ENCODE peak calls at places on chromosomes 16 and 17, in four cellular contexts. Z is stomach, R is body of pancreas, J is RWPE2. Y is an unnamed sample.

GRCh38 chr17:343211-343610 is 9.4 kb downstream of the RPH3AL start:
- DNase-seq in J (no peak), Z (no peak), R (no peak), Y (no peak)

GRCh38 chr17:32529604-32530003 is 42.8 kb downstream of the CDK5R1 start:
- DNase-seq in Z (no peak), R (no peak), J (no peak), Y (no peak)

GRCh38 chr16:78783570-78784079 is 684.2 kb downstream of the WWOX start:
- DNase-seq in R (no peak), Z (no peak), J (no peak), Y (no peak)

GRCh38 chr16:71230122-71230845 is at the start of gene HYDIN:
- DNase-seq in R (peak; percentile 85), Z (no peak), J (peak; percentile 82), Y (peak; percentile 30)

GRCh38 chr16:3060339-3061127 is 4.9 kb upstream of the IL32 start:
- DNase-seq in Z (no peak), R (no peak), J (no peak), Y (no peak)

GRCh38 chr17:42133461-42134041 is 10.9 kb downstream of the HSPB9 start:
- DNase-seq in R (peak; percentile 49), J (no peak), Z (no peak), Y (peak; percentile 59)

GRCh38 chr16:85989376-85989775 is 90.4 kb downstream of the IRF8 start:
- DNase-seq in J (no peak), Z (no peak), R (no peak), Y (no peak)

GRCh38 chr17:67629963-67630320 is 87.8 kb upstream of the NOL11 start:
- DNase-seq in J (no peak), R (no peak), Z (no peak), Y (no peak)

GRCh38 chr17:32849879-32850278 is 27.0 kb downstream of the MYO1D start:
- DNase-seq in R (no peak), J (no peak), Z (no peak), Y (no peak)

GRCh38 chr17:80959330-80960036 is 32.2 kb upstream of the CHMP6 start:
- DNase-seq in J (no peak), Z (no peak), R (no peak), Y (peak; percentile 77)

GRCh38 chr16:2532494-2533141 is 1.4 kb upstream of the CEMP1 start:
- DNase-seq in R (peak; percentile 85), Z (peak; percentile 88), J (peak; percentile 89), Y (peak; percentile 92)

GRCh38 chr16:88941933-88942909 is 34.8 kb downstream of the CBFA2T3 start:
- DNase-seq in J (no peak), R (peak; percentile 50), Z (peak; percentile 63), Y (peak; percentile 60)

GRCh38 chr16:86355114-86355513 is 155.2 kb upstream of the FOXF1 start:
- DNase-seq in Z (no peak), R (no peak), J (no peak), Y (no peak)

GRCh38 chr16:58236231-58236690 is 38.4 kb upstream of the CSNK2A2 start:
- DNase-seq in Z (peak; percentile 71), R (peak; percentile 73), J (peak; percentile 80), Y (peak; percentile 88)

GRCh38 chr17:8922451-8922850 is 43.1 kb downstream of the PIK3R5 start:
- DNase-seq in Z (no peak), J (no peak), R (no peak), Y (no peak)

GRCh38 chr17:19641687-19642372 is 6.7 kb upstream of the ALDH3A2 start:
- DNase-seq in J (no peak), Z (no peak), R (no peak), Y (no peak)

GRCh38 chr17:57389474-57389873 is 133.2 kb downstream of the MSI2 start:
- DNase-seq in J (no peak), Z (no peak), R (no peak), Y (no peak)

GRCh38 chr17:59378621-59379194 is 47.3 kb downstream of the YPEL2 start:
- DNase-seq in Z (no peak), J (no peak), R (no peak), Y (peak; percentile 47)

GRCh38 chr16:49345829-49346228 is 27.8 kb upstream of the C16orf78 start:
- DNase-seq in J (no peak), R (no peak), Z (no peak), Y (no peak)

GRCh38 chr16:13402601-13403000 is 501.2 kb downstream of the SHISA9 start:
- DNase-seq in J (no peak), Z (no peak), R (no peak), Y (no peak)

GRCh38 chr17:63974594-63975192 is 2.0 kb upstream of the SCN4A start:
- DNase-seq in R (no peak), J (no peak), Z (no peak), Y (no peak)

GRCh38 chr17:39634384-39634871 is 2.5 kb upstream of the STARD3 start:
- DNase-seq in R (no peak), Z (no peak), J (no peak), Y (no peak)

GRCh38 chr17:44900894-44901293 is 1.6 kb upstream of the EFTUD2 start:
- DNase-seq in J (no peak), Z (no peak), R (no peak), Y (no peak)

GRCh38 chr16:85187002-85187401 is 74.7 kb upstream of the CIBAR2 start:
- DNase-seq in J (no peak), R (no peak), Z (no peak), Y (no peak)

GRCh38 chr16:27204232-27204915 is 1.0 kb downstream of the KDM8 start:
- DNase-seq in J (no peak), R (no peak), Z (no peak), Y (no peak)

GRCh38 chr16:23302045-23302956 is at the start of gene SCNN1B:
- DNase-seq in R (no peak), J (no peak), Z (peak; percentile 64), Y (peak; percentile 84)

GRCh38 chr17:44970136-44970737 is 2.1 kb upstream of the C1QL1 start:
- DNase-seq in R (no peak), J (no peak), Z (no peak), Y (no peak)

GRCh38 chr16:53456625-53457024 is 22.4 kb downstream of the RBL2 start:
- DNase-seq in R (no peak), Z (no peak), J (no peak), Y (no peak)

GRCh38 chr17:29390856-29391631 is 881 bp downstream of the TAOK1 start:
- DNase-seq in J (no peak), Z (no peak), R (peak; percentile 17), Y (peak; percentile 59)

GRCh38 chr17:80829166-80829813 is 162.4 kb upstream of the CHMP6 start:
- DNase-seq in R (no peak), Z (no peak), J (peak; percentile 56), Y (no peak)

GRCh38 chr17:36848008-36848902 is 89.0 kb upstream of the LHX1 start:
- DNase-seq in J (no peak), R (no peak), Z (no peak), Y (no peak)

GRCh38 chr17:2466936-2467335 is 44.8 kb downstream of the METTL16 start:
- DNase-seq in Z (no peak), R (no peak), J (no peak), Y (no peak)

GRCh38 chr16:3113765-3114479 is 1.5 kb downstream of the ZNF205 start:
- DNase-seq in R (no peak), J (no peak), Z (no peak), Y (no peak)

GRCh38 chr17:10618202-10618635 is 38.9 kb downstream of the MYH3 start:
- DNase-seq in J (no peak), R (peak; percentile 60), Z (peak; percentile 65), Y (peak; percentile 74)

GRCh38 chr16:55734665-55735064 is 78.9 kb downstream of the SLC6A2 start:
- DNase-seq in J (no peak), Z (no peak), R (no peak), Y (no peak)

GRCh38 chr17:73595068-73595865 is 49.0 kb downstream of the SDK2 start:
- DNase-seq in J (no peak), Z (peak; percentile 31), R (no peak), Y (peak; percentile 69)

GRCh38 chr16:81702506-81702905 is 76.6 kb upstream of the PLCG2 start:
- DNase-seq in J (no peak), Z (no peak), R (no peak), Y (no peak)
- H3K36me3 ChIP-seq in J (peaks cover 86% of the 10 kb centered on the region), Z (peaks cover 95% of the 10 kb centered on the region), R (no peaks in the 10 kb centered on the region), Y (no peaks in the 10 kb centered on the region)

GRCh38 chr16:30665155-30665829 is 7.1 kb downstream of the FBRS start:
- DNase-seq in R (no peak), J (no peak), Z (no peak), Y (no peak)

GRCh38 chr16:30664616-30665109 is 6.4 kb downstream of the FBRS start:
- DNase-seq in R (no peak), Z (no peak), J (no peak), Y (no peak)

GRCh38 chr16:30666681-30667080 is 8.4 kb downstream of the FBRS start:
- DNase-seq in J (no peak), Z (no peak), R (no peak), Y (no peak)

GRCh38 chr16:30667361-30667905 is 9.2 kb downstream of the FBRS start:
- DNase-seq in J (no peak), R (no peak), Z (no peak), Y (no peak)

DNA sequence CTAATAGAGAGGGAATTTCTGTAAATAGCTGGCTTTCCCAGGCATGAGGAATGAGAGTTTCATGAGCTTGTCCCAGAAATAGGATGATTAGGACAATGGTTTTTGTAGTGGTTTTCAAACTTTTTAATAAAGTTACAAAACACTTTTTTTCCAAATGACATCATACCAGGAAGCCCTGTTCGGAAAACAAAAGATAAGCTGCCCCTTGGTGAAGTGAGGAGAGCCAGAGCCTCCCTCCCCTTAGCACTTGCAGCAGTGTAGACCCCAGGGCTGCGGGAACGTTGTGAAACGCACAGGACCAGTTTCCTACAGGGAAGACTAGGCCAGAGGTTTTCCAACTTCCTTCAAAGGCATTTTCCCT is 7.6 kb downstream of the FBRS start:
- DNase-seq in Z (no peak), J (no peak), R (no peak), Y (no peak)
- H3K36me3 ChIP-seq in Z (peaks cover 100% of the 10 kb centered on the region), J (peaks cover 78% of the 10 kb centered on the region), R (peaks cover 28% of the 10 kb centered on the region), Y (peaks cover 3% of the 10 kb centered on the region)

GRCh38 chr17:82269138-82269881 is 4.2 kb downstream of the CSNK1D start:
- DNase-seq in J (no peak), R (no peak), Z (no peak), Y (peak; percentile 75)
- H3K36me3 ChIP-seq in J (peaks cover 74% of the 10 kb centered on the region), R (peaks cover 8% of the 10 kb centered on the region), Z (peaks cover 49% of the 10 kb centered on the region), Y (peaks cover 2% of the 10 kb centered on the region)

GRCh38 chr17:50613596-50613995 is 21.1 kb upstream of the ABCC3 start:
- DNase-seq in J (no peak), Z (no peak), R (no peak), Y (no peak)
- H3K36me3 ChIP-seq in J (no peaks in the 10 kb centered on the region), Z (no peaks in the 10 kb centered on the region), R (no peaks in the 10 kb centered on the region), Y (no peaks in the 10 kb centered on the region)

GRCh38 chr17:3712811-3713463 is 10.8 kb upstream of the HASPIN start:
- DNase-seq in J (no peak), Z (no peak), R (no peak), Y (no peak)
- H3K36me3 ChIP-seq in J (peaks cover 48% of the 10 kb centered on the region), Z (peaks cover 52% of the 10 kb centered on the region), R (peaks cover 8% of the 10 kb centered on the region), Y (peaks cover 4% of the 10 kb centered on the region)

DNA sequence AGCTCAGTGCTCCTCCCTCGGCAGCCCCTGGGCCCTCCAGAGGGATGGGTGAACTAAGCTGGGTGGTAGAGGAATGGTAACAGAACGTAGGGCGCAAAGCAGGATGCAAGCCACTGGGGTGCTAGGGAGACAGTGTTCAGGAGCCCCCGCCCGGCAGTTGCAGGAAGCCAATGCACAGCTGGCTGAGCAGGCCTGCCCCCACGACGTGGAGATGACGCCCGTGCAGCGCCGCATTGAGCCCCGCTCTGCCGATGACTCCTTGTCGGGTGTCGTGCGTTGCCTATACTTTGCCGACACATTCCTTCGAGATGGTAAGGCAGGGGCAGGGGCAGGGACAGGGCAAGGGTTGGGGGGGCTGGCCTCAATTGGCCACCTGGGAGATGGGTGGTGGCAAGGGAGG is 12.9 kb downstream of the LLGL1 start:
- DNase-seq in J (no peak), R (no peak), Z (no peak), Y (no peak)
- H3K36me3 ChIP-seq in J (peaks cover 22% of the 10 kb centered on the region), R (no peaks in the 10 kb centered on the region), Z (peaks cover 93% of the 10 kb centered on the region), Y (no peaks in the 10 kb centered on the region)

Y was measured in mucosa of descending colon.